ENCODE peak calls at places on chromosomes 3 and 15, in eight cellular contexts. B, C, K, H, Y, V, Z and I are unnamed samples.

GRCh38 chr3:103968751-103969150 is 1398.0 kb upstream of the ALCAM start:
- DNase-seq in B (no peak), C (no peak), K (no peak), H (peak), Y (no peak), V (no peak), Z (no peak), I (no peak)

GRCh38 chr3:177960014-177960413 is 576.2 kb upstream of the KCNMB2 start:
- DNase-seq in B (no peak), C (no peak), K (no peak), H (no peak), Y (no peak), V (no peak), Z (no peak), I (no peak)

GRCh38 chr3:101850327-101851048 is 1.2 kb downstream of the NFKBIZ start:
- DNase-seq in B (no peak), C (no peak), K (no peak), H (peak), Y (peak), V (peak), Z (no peak), I (no peak)

GRCh38 chr3:141605883-141606282 is 119.1 kb downstream of the RASA2 start:
- DNase-seq in B (no peak), C (no peak), K (no peak), H (no peak), Y (no peak), V (no peak), Z (no peak), I (no peak)

GRCh38 chr15:43769584-43770228 is 7.1 kb downstream of the ELL3 start:
- DNase-seq in B (peak), C (no peak), K (peak), H (peak), Y (peak), V (peak), Z (peak), I (peak)

GRCh38 chr3:127406309-127407025 is 118.6 kb upstream of the PRR20G start:
- DNase-seq in B (peak), C (no peak), K (no peak), H (no peak), Y (peak), V (no peak), Z (peak), I (no peak)

GRCh38 chr3:56930706-56931105 is 129.0 kb upstream of the ARHGEF3 start:
- DNase-seq in B (peak), C (no peak), K (no peak), H (no peak), Y (peak), V (no peak), Z (no peak), I (no peak)

GRCh38 chr15:56432304-56432703 is 32.6 kb downstream of the MNS1 start:
- DNase-seq in B (no peak), C (no peak), K (no peak), H (no peak), Y (no peak), V (no peak), Z (no peak), I (no peak)

GRCh38 chr15:88568589-88568988 is 22.1 kb upstream of the DET1 start:
- DNase-seq in B (no peak), C (no peak), K (no peak), H (no peak), Y (no peak), V (no peak), Z (no peak), I (no peak)

GRCh38 chr3:72336821-72337479 is 511.3 kb downstream of the SHQ1 start:
- DNase-seq in B (peak), C (peak), K (peak), H (no peak), Y (peak), V (no peak), Z (peak), I (peak)

GRCh38 chr3:36681867-36682266 is 82.5 kb downstream of the DCLK3 start:
- DNase-seq in B (no peak), C (no peak), K (no peak), H (no peak), Y (no peak), V (no peak), Z (no peak), I (no peak)

GRCh38 chr15:27514526-27514925 is 543.5 kb downstream of the GABRG3 start:
- DNase-seq in B (no peak), C (no peak), K (no peak), H (no peak), Y (no peak), V (no peak), Z (no peak), I (no peak)

GRCh38 chr3:100777271-100777670 is 68.0 kb downstream of the TFG start:
- DNase-seq in B (no peak), C (no peak), K (no peak), H (no peak), Y (no peak), V (no peak), Z (no peak), I (no peak)

GRCh38 chr3:185052631-185053030 is 100.2 kb downstream of the C3orf70 start:
- DNase-seq in B (no peak), C (no peak), K (no peak), H (no peak), Y (no peak), V (no peak), Z (no peak), I (no peak)

GRCh38 chr3:56323986-56324420 is 144.3 kb downstream of the ERC2 start:
- DNase-seq in B (peak), C (no peak), K (no peak), H (no peak), Y (no peak), V (no peak), Z (no peak), I (no peak)

GRCh38 chr15:89669941-89670340 is 9.2 kb downstream of the PLIN1 start:
- DNase-seq in B (no peak), C (no peak), K (no peak), H (peak), Y (no peak), V (no peak), Z (no peak), I (no peak)

GRCh38 chr15:83404143-83404542 is 43.0 kb upstream of the SH3GL3 start:
- DNase-seq in B (no peak), C (no peak), K (no peak), H (no peak), Y (no peak), V (no peak), Z (no peak), I (no peak)

GRCh38 chr3:56190130-56190529 is 278.1 kb downstream of the ERC2 start:
- DNase-seq in B (no peak), C (no peak), K (no peak), H (no peak), Y (no peak), V (no peak), Z (no peak), I (no peak)

GRCh38 chr3:126883241-126883640 is 99.7 kb upstream of the PLXNA1 start:
- DNase-seq in B (no peak), C (no peak), K (no peak), H (no peak), Y (no peak), V (no peak), Z (no peak), I (no peak)

GRCh38 chr3:12638105-12638504 is 25.8 kb downstream of the RAF1 start:
- DNase-seq in B (no peak), C (no peak), K (no peak), H (no peak), Y (no peak), V (no peak), Z (no peak), I (no peak)

GRCh38 chr3:45612918-45613602 is 18.5 kb downstream of the LIMD1 start:
- DNase-seq in B (no peak), C (no peak), K (no peak), H (peak), Y (no peak), V (peak), Z (peak), I (no peak)

GRCh38 chr3:8756671-8757070 is 12.7 kb downstream of the OXTR start:
- DNase-seq in B (no peak), C (no peak), K (no peak), H (no peak), Y (no peak), V (no peak), Z (no peak), I (no peak)

GRCh38 chr3:143754090-143754489 is 94.2 kb downstream of the SLC9A9 start:
- DNase-seq in B (no peak), C (no peak), K (no peak), H (no peak), Y (no peak), V (no peak), Z (no peak), I (no peak)

GRCh38 chr3:71723452-71724170 is 1.6 kb downstream of the EIF4E3 start:
- DNase-seq in B (no peak), C (no peak), K (no peak), H (peak), Y (peak), V (peak), Z (no peak), I (no peak)

GRCh38 chr15:44711089-44711355 is at the start of gene PATL2:
- DNase-seq in B (no peak), C (no peak), K (no peak), H (no peak), Y (no peak), V (no peak), Z (no peak), I (no peak)

GRCh38 chr3:32428092-32429068 is 36.7 kb downstream of the CMTM7 start:
- DNase-seq in B (no peak), C (no peak), K (no peak), H (peak), Y (peak), V (peak), Z (no peak), I (no peak)

GRCh38 chr15:92653836-92654524 is 1.6 kb downstream of the FAM174B start:
- DNase-seq in B (no peak), C (peak), K (peak), H (peak), Y (no peak), V (no peak), Z (peak), I (no peak)

GRCh38 chr15:29343229-29343628 is 73.6 kb upstream of the NSMCE3 start:
- DNase-seq in B (no peak), C (no peak), K (no peak), H (no peak), Y (no peak), V (no peak), Z (no peak), I (no peak)

GRCh38 chr3:13612829-13613228 is 63.9 kb downstream of the FBLN2 start:
- DNase-seq in B (no peak), C (no peak), K (no peak), H (no peak), Y (no peak), V (no peak), Z (no peak), I (no peak)

GRCh38 chr3:107740992-107741896 is 218.5 kb downstream of the BBX start:
- DNase-seq in B (peak), C (no peak), K (no peak), H (no peak), Y (no peak), V (peak), Z (no peak), I (no peak)

GRCh38 chr3:39905788-39906187 is 96.4 kb downstream of the MYRIP start:
- DNase-seq in B (no peak), C (no peak), K (no peak), H (no peak), Y (no peak), V (no peak), Z (no peak), I (no peak)

GRCh38 chr15:81337241-81337640 is 13.3 kb upstream of the STARD5 start:
- DNase-seq in B (no peak), C (no peak), K (no peak), H (no peak), Y (no peak), V (no peak), Z (no peak), I (no peak)

GRCh38 chr15:99120050-99120777 is 15.3 kb downstream of the SYNM start:
- DNase-seq in B (no peak), C (no peak), K (no peak), H (no peak), Y (no peak), V (no peak), Z (no peak), I (no peak)

GRCh38 chr3:184656991-184657669 is 54.7 kb downstream of the MAGEF1 start:
- DNase-seq in B (peak), C (no peak), K (no peak), H (peak), Y (peak), V (no peak), Z (peak), I (no peak)

GRCh38 chr3:148763921-148764320 is 63.7 kb upstream of the CPB1 start:
- DNase-seq in B (no peak), C (no peak), K (no peak), H (no peak), Y (no peak), V (no peak), Z (no peak), I (no peak)
- TF ChIP-seq CTCF in B (no peak), C (no peak), K (no peak), H (no peak), Y (no peak), V (no peak), Z (no peak), I (no peak)

GRCh38 chr15:58985443-58985842 is 2.0 kb upstream of the RNF111 start:
- DNase-seq in B (no peak), C (no peak), K (no peak), H (no peak), Y (no peak), V (no peak), Z (no peak), I (no peak)

GRCh38 chr15:58981808-58982475 is 5.5 kb upstream of the RNF111 start:
- DNase-seq in B (no peak), C (no peak), K (no peak), H (peak), Y (no peak), V (peak), Z (no peak), I (no peak)

DNA sequence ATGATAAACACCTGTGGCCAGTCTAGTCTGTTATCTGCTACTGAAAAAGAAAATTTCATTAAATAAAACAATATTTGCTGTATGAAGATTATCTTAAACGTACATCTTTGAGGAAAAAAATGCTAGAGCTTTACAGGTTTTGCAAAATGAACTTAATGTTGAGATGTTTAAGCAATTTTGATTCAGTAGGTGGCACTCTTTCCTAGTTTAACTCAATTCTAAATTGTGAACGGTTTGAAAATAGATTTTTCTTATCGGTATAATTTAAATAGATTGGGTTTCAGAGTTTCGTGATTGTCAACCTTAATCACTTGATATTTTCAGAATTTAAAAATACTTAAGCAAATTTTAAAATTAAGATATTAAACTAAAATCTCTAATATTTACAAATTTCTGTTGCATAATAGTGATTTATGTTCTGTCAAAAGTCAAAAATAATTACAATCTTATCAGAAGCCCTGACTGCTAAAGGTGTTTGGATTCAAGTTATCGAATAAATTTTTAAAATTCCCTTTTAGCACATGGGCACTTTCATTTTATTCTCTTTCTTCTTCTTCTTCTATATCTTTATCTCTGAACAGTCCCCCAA is 7.0 kb upstream of the RNF111 start:
- DNase-seq in B (peak), C (no peak), K (no peak), H (peak), Y (no peak), V (peak), Z (no peak), I (no peak)
- TF ChIP-seq CTCF in B (peak), C (peak), K (peak), H (no peak), Y (peak), V (peak), Z (peak), I (peak)

GRCh38 chr3:22982981-22983582 is 220.0 kb upstream of the UBE2E2 start:
- DNase-seq in B (no peak), C (no peak), K (no peak), H (no peak), Y (no peak), V (no peak), Z (no peak), I (no peak)

GRCh38 chr3:22990291-22991200 is 212.6 kb upstream of the UBE2E2 start:
- DNase-seq in B (no peak), C (no peak), K (no peak), H (no peak), Y (no peak), V (no peak), Z (no peak), I (no peak)

GRCh38 chr3:22989716-22990115 is 213.4 kb upstream of the UBE2E2 start:
- DNase-seq in B (no peak), C (no peak), K (no peak), H (no peak), Y (no peak), V (no peak), Z (no peak), I (no peak)

GRCh38 chr3:22986958-22987357 is 216.2 kb upstream of the UBE2E2 start:
- DNase-seq in B (no peak), C (no peak), K (no peak), H (no peak), Y (no peak), V (no peak), Z (no peak), I (no peak)

DNA sequence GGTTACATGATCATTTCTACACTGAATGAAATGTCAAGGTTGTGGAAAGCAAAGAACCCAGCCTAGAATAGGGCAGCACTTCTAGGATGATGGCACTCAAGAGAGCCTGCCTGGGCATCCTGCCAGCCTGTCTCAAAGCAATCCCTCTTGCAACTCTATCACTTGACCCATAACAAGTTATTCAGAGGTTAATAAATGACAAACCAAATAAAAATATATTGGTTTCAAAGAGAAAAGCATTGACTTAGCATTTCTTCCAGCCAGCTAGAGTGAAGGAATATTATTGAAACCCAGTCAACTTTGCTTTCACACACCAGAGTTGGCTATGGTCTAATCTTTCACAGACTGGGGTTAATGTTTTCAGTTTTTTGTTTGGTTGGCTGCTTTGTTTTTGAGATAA is 214.6 kb upstream of the UBE2E2 start:
- DNase-seq in B (no peak), C (no peak), K (no peak), H (no peak), Y (no peak), V (no peak), Z (no peak), I (no peak)
- TF ChIP-seq CTCF in B (no peak), C (no peak), K (no peak), H (no peak), Y (no peak), V (no peak), Z (no peak), I (no peak)

GRCh38 chr15:75639709-75640482 is at the start of gene IMP3:
- DNase-seq in B (peak), C (peak), K (peak), H (peak), Y (peak), V (peak), Z (peak), I (peak)

GRCh38 chr15:75639191-75639708 is 774 bp downstream of the IMP3 start:
- DNase-seq in B (no peak), C (no peak), K (no peak), H (no peak), Y (no peak), V (no peak), Z (no peak), I (no peak)

GRCh38 chr15:75641603-75642002 is 1.6 kb upstream of the IMP3 start:
- DNase-seq in B (no peak), C (no peak), K (no peak), H (no peak), Y (no peak), V (no peak), Z (no peak), I (no peak)

GRCh38 chr15:75641176-75641498 is 1.1 kb upstream of the IMP3 start:
- DNase-seq in B (no peak), C (no peak), K (no peak), H (no peak), Y (no peak), V (no peak), Z (no peak), I (no peak)

GRCh38 chr15:75640483-75641175 is 605 bp upstream of the IMP3 start:
- DNase-seq in B (no peak), C (no peak), K (no peak), H (peak), Y (peak), V (peak), Z (peak), I (no peak)
- TF ChIP-seq CTCF in B (peak), C (no peak), K (no peak), H (peak), Y (peak), V (no peak), Z (peak), I (no peak)

GRCh38 chr3:30751610-30752299 is 142.7 kb downstream of the GADL1 start:
- DNase-seq in B (no peak), C (no peak), K (peak), H (peak), Y (peak), V (peak), Z (no peak), I (no peak)
- TF ChIP-seq CTCF in B (no peak), C (no peak), K (peak), H (peak), Y (peak), V (peak), Z (peak), I (no peak)

GRCh38 chr3:195385526-195385925 is 57.3 kb downstream of the ACAP2 start:
- DNase-seq in B (no peak), C (no peak), K (no peak), H (no peak), Y (no peak), V (no peak), Z (peak), I (no peak)

GRCh38 chr3:195388380-195388779 is 54.4 kb downstream of the ACAP2 start:
- DNase-seq in B (no peak), C (no peak), K (no peak), H (no peak), Y (no peak), V (no peak), Z (no peak), I (no peak)

GRCh38 chr3:195386739-195387138 is 56.1 kb downstream of the ACAP2 start:
- DNase-seq in B (no peak), C (no peak), K (no peak), H (no peak), Y (no peak), V (no peak), Z (peak), I (no peak)

DNA sequence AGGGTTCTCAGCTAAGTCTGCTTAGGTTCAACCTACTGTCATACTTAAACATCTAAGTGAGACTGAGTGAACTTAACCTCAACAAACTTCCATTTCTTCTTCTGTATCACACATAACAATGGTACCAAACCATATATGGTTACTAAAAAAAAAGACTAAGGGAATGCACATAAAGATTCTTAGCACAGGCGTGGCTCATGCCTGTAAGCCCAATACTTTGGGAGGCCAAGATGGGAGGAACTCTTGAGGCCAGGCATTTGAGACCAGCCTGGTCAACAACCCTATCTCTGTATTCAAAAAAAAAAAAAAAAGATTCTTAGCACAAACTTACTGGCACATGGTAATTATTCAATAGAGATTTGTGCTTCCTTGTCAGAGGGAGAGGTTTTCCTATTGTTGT is 57.9 kb downstream of the ACAP2 start:
- DNase-seq in B (no peak), C (no peak), K (no peak), H (no peak), Y (no peak), V (no peak), Z (peak), I (no peak)
- TF ChIP-seq CTCF in B (no peak), C (no peak), K (no peak), H (no peak), Y (no peak), V (no peak), Z (no peak), I (no peak)